ENCODE peak calls at places on chromosomes 5 and 9, in eight cellular contexts. B is uterus, Z is testis, Y is dorsolateral prefrontal cortex, H is OCI-LY7, V is psoas muscle, F is fibroblast of mammary gland, I is GM12878. M is an unnamed sample.

GRCh38 chr9:136061405-136061804 is 33.7 kb downstream of the NACC2 start:
- DNase-seq in B (no peak), Z (no peak), Y (no peak), H (no peak), V (no peak), F (no peak), I (no peak), M (no peak)

GRCh38 chr9:109244179-109245132 is 76.4 kb downstream of the EPB41L4B start:
- DNase-seq in B (peak; percentile 46), Z (peak; percentile 85), Y (peak; percentile 83), H (peak; percentile 75), V (peak; percentile 82), F (peak; percentile 61), I (peak; percentile 25), M (peak; percentile 27)

GRCh38 chr9:78365979-78366697 is 69.2 kb downstream of the PSAT1 start:
- DNase-seq in B (no peak), Z (no peak), Y (no peak), H (peak; percentile 7), V (no peak), F (peak; percentile 26), I (no peak), M (no peak)

GRCh38 chr5:57895766-57896165 is 413.2 kb upstream of the ACTBL2 start:
- DNase-seq in B (no peak), Z (no peak), Y (no peak), H (no peak), V (no peak), F (no peak), I (no peak), M (no peak)

GRCh38 chr5:9653061-9653460 is 22.9 kb upstream of the TAS2R1 start:
- DNase-seq in B (no peak), Z (no peak), Y (no peak), H (no peak), V (no peak), F (no peak), I (no peak), M (no peak)

GRCh38 chr9:118991366-118992285 is 377.6 kb downstream of the BRINP1 start:
- DNase-seq in B (no peak), Z (no peak), Y (no peak), H (no peak), V (no peak), F (no peak), I (no peak), M (no peak)

GRCh38 chr9:114861922-114862605 is 56.2 kb upstream of the TNFSF15 start:
- DNase-seq in B (no peak), Z (no peak), Y (no peak), H (no peak), V (no peak), F (no peak), I (no peak), M (no peak)

GRCh38 chr5:178211095-178212048 is 7.0 kb downstream of the HNRNPAB start:
- DNase-seq in B (no peak), Z (no peak), Y (no peak), H (no peak), V (no peak), F (no peak), I (no peak), M (no peak)

GRCh38 chr5:97062046-97062445 is 80.4 kb downstream of the LIX1 start:
- DNase-seq in B (no peak), Z (no peak), Y (no peak), H (no peak), V (peak; percentile 52), F (no peak), I (no peak), M (no peak)

GRCh38 chr5:16265141-16265540 is 85.5 kb upstream of the MARCHF11 start:
- DNase-seq in B (no peak), Z (no peak), Y (no peak), H (no peak), V (no peak), F (no peak), I (no peak), M (no peak)

GRCh38 chr5:180035532-180035931 is 36.0 kb downstream of the RNF130 start:
- DNase-seq in B (no peak), Z (no peak), Y (no peak), H (no peak), V (no peak), F (no peak), I (no peak), M (no peak)

GRCh38 chr5:55708732-55709131 is 3.4 kb downstream of the SLC38A9 start:
- DNase-seq in B (no peak), Z (no peak), Y (no peak), H (no peak), V (no peak), F (peak; percentile 51), I (no peak), M (no peak)

GRCh38 chr5:116361979-116362577 is 212.5 kb downstream of the SEMA6A start:
- DNase-seq in B (no peak), Z (no peak), Y (no peak), H (no peak), V (no peak), F (no peak), I (no peak), M (no peak)

GRCh38 chr5:116359575-116359974 is 215.0 kb downstream of the SEMA6A start:
- DNase-seq in B (no peak), Z (no peak), Y (no peak), H (no peak), V (no peak), F (no peak), I (no peak), M (no peak)

GRCh38 chr5:116360008-116360853 is 214.4 kb downstream of the SEMA6A start:
- DNase-seq in B (peak; percentile 55), Z (peak; percentile 52), Y (peak; percentile 74), H (no peak), V (peak; percentile 86), F (peak; percentile 45), I (no peak), M (no peak)

GRCh38 chr5:116358911-116359418 is 215.7 kb downstream of the SEMA6A start:
- DNase-seq in B (no peak), Z (no peak), Y (no peak), H (peak; percentile 65), V (no peak), F (no peak), I (peak; percentile 73), M (peak; percentile 48)

DNA sequence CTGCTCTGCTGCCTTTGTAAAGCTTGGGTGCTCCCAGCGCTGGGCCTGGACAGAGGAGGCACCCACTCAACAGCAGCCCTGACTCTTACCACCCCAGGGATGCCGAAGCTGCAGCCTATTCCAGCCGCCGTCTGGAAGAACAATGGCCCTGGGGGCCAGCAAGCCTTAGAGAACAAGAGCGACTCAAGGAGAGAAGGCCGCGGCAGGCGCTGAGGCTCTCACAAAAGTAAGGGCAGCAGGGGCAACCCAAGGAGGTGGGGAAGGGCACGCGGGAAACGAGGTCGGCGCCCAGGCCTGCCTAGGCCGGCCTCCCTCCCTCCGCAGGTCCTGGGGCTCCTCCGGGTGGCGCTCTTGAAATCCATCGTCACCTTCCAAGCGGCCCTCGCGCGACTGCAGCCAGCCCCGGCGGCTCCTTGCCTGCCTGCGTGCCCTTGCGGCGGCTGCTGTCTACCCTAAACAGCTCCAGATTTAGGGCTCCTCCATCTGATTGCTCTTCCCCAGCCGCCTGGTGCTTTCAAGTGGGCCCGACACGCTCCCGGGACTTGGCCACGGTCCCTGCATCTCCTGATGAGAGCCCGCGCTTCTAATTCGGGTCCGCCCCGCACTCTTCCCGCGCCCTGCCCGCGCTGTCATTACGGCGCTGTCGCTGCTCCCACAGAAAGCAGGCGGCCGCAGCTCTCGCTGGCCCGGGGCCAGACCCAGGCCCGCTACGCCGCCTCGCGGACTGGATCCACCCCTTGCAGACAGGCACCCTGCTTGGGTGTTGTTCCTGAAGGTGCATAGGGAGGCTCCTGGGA is 213.3 kb downstream of the SEMA6A start:
- DNase-seq in B (no peak), Z (peak; percentile 77), Y (peak; percentile 76), H (no peak), V (peak; percentile 73), F (peak; percentile 14), I (no peak), M (no peak)
- TF ChIP-seq CTCF in B (peak; percentile 25), Z (no peak), Y (peak; percentile 32), H (no peak), V (no peak), F (no peak), I (no peak), M (no peak)

GRCh38 chr9:131657890-131658752 is 81.8 kb downstream of the RAPGEF1 start:
- DNase-seq in B (no peak), Z (no peak), Y (no peak), H (peak; percentile 41), V (no peak), F (peak; percentile 93), I (no peak), M (no peak)

GRCh38 chr9:131657456-131657855 is 82.4 kb downstream of the RAPGEF1 start:
- DNase-seq in B (no peak), Z (no peak), Y (no peak), H (peak; percentile 52), V (no peak), F (no peak), I (no peak), M (no peak)

GRCh38 chr9:131657031-131657377 is 82.9 kb downstream of the RAPGEF1 start:
- DNase-seq in B (no peak), Z (no peak), Y (no peak), H (peak; percentile 76), V (no peak), F (no peak), I (no peak), M (no peak)

GRCh38 chr9:131654857-131655577 is 84.9 kb downstream of the RAPGEF1 start:
- DNase-seq in B (no peak), Z (no peak), Y (no peak), H (peak; percentile 93), V (no peak), F (no peak), I (no peak), M (no peak)

GRCh38 chr9:131656356-131657030 is 83.4 kb downstream of the RAPGEF1 start:
- DNase-seq in B (no peak), Z (peak; percentile 58), Y (peak; percentile 64), H (peak; percentile 93), V (peak; percentile 79), F (no peak), I (peak; percentile 87), M (no peak)
- H3K4me3 ChIP-seq in B (no peak overlapping the region), Z (no peak overlapping the region), Y (no peak overlapping the region), H (peak overlapping the region; percentile 51), V (no peak overlapping the region), F (no peak overlapping the region), I (peak overlapping the region; percentile 47), M (no peak overlapping the region)

DNA sequence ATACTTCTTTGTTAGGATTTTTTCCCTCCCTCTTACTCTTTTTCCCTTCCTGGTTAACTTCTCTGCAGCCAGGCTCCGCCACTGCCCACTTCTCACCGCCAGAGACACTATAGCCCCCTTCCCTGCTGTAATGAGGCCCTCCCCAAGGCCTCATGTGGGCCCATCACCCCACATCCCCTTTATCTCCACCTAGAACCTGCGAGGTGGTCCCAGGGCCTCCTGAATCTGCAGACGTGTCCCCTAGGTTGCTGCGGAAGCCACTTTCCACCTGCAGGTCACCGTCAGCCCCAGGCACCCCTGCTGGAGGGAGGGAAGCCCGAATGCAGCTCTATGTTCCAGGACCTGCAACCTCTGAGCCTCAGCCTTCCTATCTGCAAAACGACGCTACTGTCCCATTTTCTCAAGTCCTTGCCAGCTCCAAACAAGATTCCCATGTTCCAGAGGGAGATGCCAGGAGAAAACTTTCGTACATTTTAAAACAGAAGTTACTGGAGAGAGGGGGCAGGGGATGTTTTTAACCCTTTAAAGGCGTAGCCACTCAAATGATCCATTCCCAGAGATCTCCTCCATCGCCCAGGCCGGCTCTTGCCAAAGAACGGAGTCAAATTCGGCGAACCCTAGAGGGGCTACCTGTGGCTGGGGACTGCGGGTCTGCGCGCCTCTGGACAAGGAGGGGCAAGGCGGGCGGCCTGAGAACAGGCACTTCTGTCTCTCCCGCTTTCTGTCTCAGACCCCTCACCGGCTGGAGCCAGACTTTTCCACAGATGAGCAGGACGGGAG is 929 bp downstream of the SH3PXD2B start:
- DNase-seq in B (peak; percentile 75), Z (no peak), Y (no peak), H (no peak), V (peak; percentile 54), F (peak; percentile 66), I (no peak), M (no peak)
- TF ChIP-seq CTCF in B (peak; percentile 28), Z (peak; percentile 29), Y (no peak), H (peak; percentile 32), V (peak; percentile 14), F (peak; percentile 56), I (peak; percentile 9), M (no peak)

GRCh38 chr5:141343242-141343952 is at the start of gene PCDHGA3:
- DNase-seq in B (no peak), Z (peak; percentile 69), Y (no peak), H (peak; percentile 17), V (no peak), F (peak; percentile 75), I (no peak), M (no peak)
- H3K4me3 ChIP-seq in B (peak within 1 kb of the TSS; percentile 5), Z (peak within 1 kb of the TSS; percentile 46), Y (peak within 1 kb of the TSS; percentile 5), H (no peak within 1 kb of the TSS), V (peak within 1 kb of the TSS; percentile 56), F (peak within 1 kb of the TSS; percentile 14), I (peak within 1 kb of the TSS; percentile 11), M (no peak within 1 kb of the TSS)

M was measured in GM12864.